ENCODE peak calls at places on chromosomes 11 and 22, in eight cellular contexts. One of them, this sample, is unnamed.

GRCh38 chr11:116272181-116272789 is 500.5 kb downstream of the BUD13 start:
- DNase-seq in GM13976: no peak
- DNase-seq in substantia nigra: no peak
- DNase-seq in T1000: no peak
- DNase-seq in NT2/D1: no peak
- DNase-seq in GM10248: no peak
- DNase-seq in Kasumi-1: no peak
- DNase-seq in AG09319: no peak
- DNase-seq in this sample: no peak

GRCh38 chr11:94417386-94417987 is 16.3 kb upstream of the GPR83 start:
- DNase-seq in substantia nigra: no peak
- DNase-seq in GM13976: no peak
- DNase-seq in Kasumi-1: peak
- DNase-seq in T1000: no peak
- DNase-seq in NT2/D1: no peak
- DNase-seq in GM10248: no peak
- DNase-seq in AG09319: peak
- DNase-seq in this sample: no peak

GRCh38 chr11:7672276-7672959 is 882 bp downstream of the CYB5R2 start:
- DNase-seq in GM13976: peak
- DNase-seq in GM10248: peak
- DNase-seq in NT2/D1: no peak
- DNase-seq in T1000: no peak
- DNase-seq in substantia nigra: no peak
- DNase-seq in AG09319: no peak
- DNase-seq in Kasumi-1: no peak
- DNase-seq in this sample: no peak

GRCh38 chr11:116697639-116698038 is 75.1 kb downstream of the BUD13 start:
- DNase-seq in Kasumi-1: no peak
- DNase-seq in T1000: no peak
- DNase-seq in NT2/D1: no peak
- DNase-seq in AG09319: no peak
- DNase-seq in GM13976: no peak
- DNase-seq in GM10248: no peak
- DNase-seq in substantia nigra: no peak
- DNase-seq in this sample: no peak

GRCh38 chr11:70496591-70497535 is 98.5 kb downstream of the CTTN start:
- DNase-seq in NT2/D1: no peak
- DNase-seq in AG09319: no peak
- DNase-seq in GM13976: no peak
- DNase-seq in GM10248: no peak
- DNase-seq in T1000: no peak
- DNase-seq in Kasumi-1: no peak
- DNase-seq in substantia nigra: no peak
- DNase-seq in this sample: no peak

GRCh38 chr11:123434262-123434661 is 4.2 kb downstream of the GRAMD1B start:
- DNase-seq in Kasumi-1: peak
- DNase-seq in GM10248: peak
- DNase-seq in T1000: no peak
- DNase-seq in substantia nigra: no peak
- DNase-seq in NT2/D1: no peak
- DNase-seq in AG09319: no peak
- DNase-seq in GM13976: no peak
- DNase-seq in this sample: no peak

GRCh38 chr11:134838708-134839107 is 426.7 kb upstream of the B3GAT1 start:
- DNase-seq in GM10248: no peak
- DNase-seq in T1000: no peak
- DNase-seq in GM13976: no peak
- DNase-seq in NT2/D1: no peak
- DNase-seq in Kasumi-1: no peak
- DNase-seq in substantia nigra: no peak
- DNase-seq in AG09319: no peak
- DNase-seq in this sample: no peak

GRCh38 chr22:24414523-24414922 is 12.9 kb upstream of the ADORA2A start:
- DNase-seq in substantia nigra: no peak
- DNase-seq in NT2/D1: no peak
- DNase-seq in Kasumi-1: no peak
- DNase-seq in AG09319: no peak
- DNase-seq in GM13976: no peak
- DNase-seq in GM10248: no peak
- DNase-seq in T1000: no peak
- DNase-seq in this sample: no peak

GRCh38 chr22:30413745-30414524 is 11.6 kb upstream of the MTFP1 start:
- DNase-seq in NT2/D1: no peak
- DNase-seq in GM10248: no peak
- DNase-seq in AG09319: no peak
- DNase-seq in Kasumi-1: no peak
- DNase-seq in GM13976: no peak
- DNase-seq in substantia nigra: no peak
- DNase-seq in T1000: no peak
- DNase-seq in this sample: no peak

GRCh38 chr22:39519681-39520053 is 695 bp upstream of the ATF4 start:
- DNase-seq in GM13976: no peak
- DNase-seq in T1000: no peak
- DNase-seq in GM10248: peak
- DNase-seq in AG09319: no peak
- DNase-seq in substantia nigra: peak
- DNase-seq in Kasumi-1: no peak
- DNase-seq in NT2/D1: no peak
- DNase-seq in this sample: peak

GRCh38 chr11:134388590-134388989 is 23.5 kb downstream of the B3GAT1 start:
- DNase-seq in substantia nigra: no peak
- DNase-seq in Kasumi-1: no peak
- DNase-seq in GM10248: no peak
- DNase-seq in NT2/D1: no peak
- DNase-seq in AG09319: no peak
- DNase-seq in GM13976: no peak
- DNase-seq in T1000: no peak
- DNase-seq in this sample: no peak

GRCh38 chr11:106697058-106697457 is 321.2 kb downstream of the GUCY1A2 start:
- DNase-seq in Kasumi-1: no peak
- DNase-seq in substantia nigra: no peak
- DNase-seq in GM13976: no peak
- DNase-seq in NT2/D1: no peak
- DNase-seq in GM10248: no peak
- DNase-seq in AG09319: no peak
- DNase-seq in T1000: no peak
- DNase-seq in this sample: no peak

GRCh38 chr11:1839204-1839923 is 583 bp downstream of the TNNI2 start:
- DNase-seq in GM13976: no peak
- DNase-seq in AG09319: no peak
- DNase-seq in Kasumi-1: no peak
- DNase-seq in NT2/D1: no peak
- DNase-seq in T1000: no peak
- DNase-seq in substantia nigra: no peak
- DNase-seq in GM10248: no peak
- DNase-seq in this sample: no peak

GRCh38 chr11:66745356-66746235 is 16.6 kb upstream of the SPTBN2 start:
- DNase-seq in GM10248: peak
- DNase-seq in Kasumi-1: peak
- DNase-seq in T1000: no peak
- DNase-seq in AG09319: no peak
- DNase-seq in substantia nigra: peak
- DNase-seq in GM13976: peak
- DNase-seq in NT2/D1: no peak
- DNase-seq in this sample: no peak

GRCh38 chr11:28621648-28622215 is 513.5 kb downstream of the METTL15 start:
- DNase-seq in substantia nigra: peak
- DNase-seq in T1000: no peak
- DNase-seq in Kasumi-1: no peak
- DNase-seq in GM13976: no peak
- DNase-seq in GM10248: no peak
- DNase-seq in AG09319: peak
- DNase-seq in NT2/D1: no peak
- DNase-seq in this sample: no peak

GRCh38 chr11:19275496-19275895 is 34.8 kb upstream of the E2F8 start:
- DNase-seq in substantia nigra: no peak
- DNase-seq in NT2/D1: no peak
- DNase-seq in T1000: no peak
- DNase-seq in GM10248: no peak
- DNase-seq in AG09319: no peak
- DNase-seq in Kasumi-1: no peak
- DNase-seq in GM13976: no peak
- DNase-seq in this sample: no peak

GRCh38 chr22:38772624-38772873 is 16.8 kb upstream of the SUN2 start:
- DNase-seq in GM13976: no peak
- DNase-seq in AG09319: no peak
- DNase-seq in substantia nigra: no peak
- DNase-seq in T1000: no peak
- DNase-seq in Kasumi-1: no peak
- DNase-seq in NT2/D1: no peak
- DNase-seq in GM10248: no peak
- DNase-seq in this sample: no peak

GRCh38 chr11:128686045-128686741 is 7.7 kb upstream of the FLI1 start:
- DNase-seq in substantia nigra: no peak
- DNase-seq in T1000: no peak
- DNase-seq in Kasumi-1: no peak
- DNase-seq in NT2/D1: no peak
- DNase-seq in GM10248: peak
- DNase-seq in AG09319: no peak
- DNase-seq in GM13976: peak
- DNase-seq in this sample: no peak

GRCh38 chr11:131495417-131495816 is 125.0 kb downstream of the NTM start:
- DNase-seq in AG09319: no peak
- DNase-seq in substantia nigra: peak
- DNase-seq in GM10248: no peak
- DNase-seq in NT2/D1: no peak
- DNase-seq in GM13976: no peak
- DNase-seq in Kasumi-1: no peak
- DNase-seq in T1000: no peak
- DNase-seq in this sample: no peak

GRCh38 chr11:74170694-74171629 is at the start of the genes C2CD3 and PPME1:
- DNase-seq in Kasumi-1: peak
- DNase-seq in GM10248: peak
- DNase-seq in T1000: peak
- DNase-seq in AG09319: peak
- DNase-seq in GM13976: peak
- DNase-seq in substantia nigra: peak
- DNase-seq in NT2/D1: peak
- DNase-seq in this sample: peak

GRCh38 chr11:65538232-65538914 is 13.5 kb downstream of the SCYL1 start:
- DNase-seq in T1000: no peak
- DNase-seq in AG09319: no peak
- DNase-seq in GM13976: no peak
- DNase-seq in substantia nigra: no peak
- DNase-seq in GM10248: no peak
- DNase-seq in NT2/D1: no peak
- DNase-seq in Kasumi-1: no peak
- DNase-seq in this sample: no peak

GRCh38 chr11:95501761-95502266 is 270.8 kb upstream of the SESN3 start:
- DNase-seq in AG09319: no peak
- DNase-seq in GM13976: no peak
- DNase-seq in GM10248: no peak
- DNase-seq in substantia nigra: no peak
- DNase-seq in T1000: no peak
- DNase-seq in Kasumi-1: no peak
- DNase-seq in NT2/D1: no peak
- DNase-seq in this sample: no peak

GRCh38 chr11:115930886-115931537 is 426.8 kb upstream of the CADM1 start:
- DNase-seq in NT2/D1: no peak
- DNase-seq in AG09319: no peak
- DNase-seq in T1000: no peak
- DNase-seq in substantia nigra: no peak
- DNase-seq in GM13976: no peak
- DNase-seq in GM10248: peak
- DNase-seq in Kasumi-1: no peak
- DNase-seq in this sample: no peak

GRCh38 chr11:125626381-125626950 is 1.5 kb downstream of the CHEK1 start:
- DNase-seq in T1000: no peak
- DNase-seq in NT2/D1: no peak
- DNase-seq in GM13976: peak
- DNase-seq in substantia nigra: no peak
- DNase-seq in AG09319: no peak
- DNase-seq in GM10248: peak
- DNase-seq in Kasumi-1: peak
- DNase-seq in this sample: no peak

GRCh38 chr11:130834886-130835285 is 81.4 kb downstream of the SNX19 start:
- DNase-seq in T1000: no peak
- DNase-seq in NT2/D1: no peak
- DNase-seq in GM13976: no peak
- DNase-seq in substantia nigra: no peak
- DNase-seq in AG09319: no peak
- DNase-seq in Kasumi-1: no peak
- DNase-seq in GM10248: no peak
- DNase-seq in this sample: no peak

GRCh38 chr22:49213731-49214352 is 613.8 kb downstream of the BRD1 start:
- DNase-seq in Kasumi-1: no peak
- DNase-seq in AG09319: no peak
- DNase-seq in substantia nigra: no peak
- DNase-seq in T1000: no peak
- DNase-seq in GM10248: no peak
- DNase-seq in GM13976: no peak
- DNase-seq in NT2/D1: no peak
- DNase-seq in this sample: no peak

GRCh38 chr11:7656704-7657103 is 16.6 kb downstream of the CYB5R2 start:
- DNase-seq in Kasumi-1: no peak
- DNase-seq in GM10248: no peak
- DNase-seq in substantia nigra: no peak
- DNase-seq in NT2/D1: no peak
- DNase-seq in T1000: no peak
- DNase-seq in GM13976: no peak
- DNase-seq in AG09319: no peak
- DNase-seq in this sample: no peak

GRCh38 chr22:23219787-23220484 is 39.6 kb downstream of the BCR start:
- DNase-seq in substantia nigra: no peak
- DNase-seq in GM10248: peak
- DNase-seq in T1000: no peak
- DNase-seq in NT2/D1: no peak
- DNase-seq in AG09319: no peak
- DNase-seq in GM13976: peak
- DNase-seq in Kasumi-1: peak
- DNase-seq in this sample: no peak

GRCh38 chr11:131910491-131911387 is 540.3 kb downstream of the NTM start:
- DNase-seq in AG09319: no peak
- DNase-seq in Kasumi-1: no peak
- DNase-seq in GM10248: peak
- DNase-seq in NT2/D1: no peak
- DNase-seq in substantia nigra: peak
- DNase-seq in T1000: peak
- DNase-seq in GM13976: peak
- DNase-seq in this sample: no peak

GRCh38 chr11:57237204-57237681 is at the start of gene APLNR:
- DNase-seq in GM10248: no peak
- DNase-seq in T1000: no peak
- DNase-seq in NT2/D1: peak
- DNase-seq in substantia nigra: no peak
- DNase-seq in GM13976: no peak
- DNase-seq in AG09319: no peak
- DNase-seq in Kasumi-1: peak
- DNase-seq in this sample: no peak

GRCh38 chr11:1879941-1880720 is 11.6 kb downstream of the PRR33 start:
- DNase-seq in T1000: no peak
- DNase-seq in NT2/D1: no peak
- DNase-seq in substantia nigra: no peak
- DNase-seq in GM13976: no peak
- DNase-seq in AG09319: no peak
- DNase-seq in GM10248: no peak
- DNase-seq in Kasumi-1: no peak
- DNase-seq in this sample: no peak

GRCh38 chr22:43616645-43617044 is 195.5 kb downstream of the EFCAB6 start:
- DNase-seq in NT2/D1: no peak
- DNase-seq in AG09319: no peak
- DNase-seq in substantia nigra: no peak
- DNase-seq in T1000: no peak
- DNase-seq in GM10248: no peak
- DNase-seq in Kasumi-1: no peak
- DNase-seq in GM13976: no peak
- DNase-seq in this sample: no peak